ENCODE peak calls at places on chromosome 16, in seven cellular contexts. H is Panc1; Z is stomach; W is CD4-positive, CD25-positive, alpha-beta regulatory T cell; O is activated naive CD4-positive, alpha-beta T cell treated with Interleukin-2 at 50 U/mL for 16 hours; A is hepatocyte; I is stimulated activated CD4-positive, alpha-beta T cell treated with anti-CD3 and anti-CD28 coated beads, Interleukin-1b, Interleukin-23, amount 100 ng/mL, for 24 hours. M is an unnamed sample.

GRCh38 chr16:67537270-67537635 is 8.6 kb downstream of the RIPOR1 start:
- DNase-seq in H (no peak), Z (peak), W (no peak), O (peak), A (peak), I (no peak), M (no peak)

GRCh38 chr16:30142672-30143346 is 19.8 kb upstream of the MAPK3 start:
- DNase-seq in H (peak), Z (no peak), W (peak), O (no peak), A (peak), I (no peak), M (peak)

GRCh38 chr16:9647981-9648701 is 534.1 kb downstream of the GRIN2A start:
- DNase-seq in H (peak), Z (no peak), W (no peak), O (no peak), A (peak), I (no peak), M (peak)

GRCh38 chr16:53515259-53515658 is 12.2 kb upstream of the AKTIP start:
- DNase-seq in H (no peak), Z (no peak), W (no peak), O (no peak), A (no peak), I (no peak), M (no peak)

GRCh38 chr16:74713876-74714275 is 13.2 kb upstream of the MLKL start:
- DNase-seq in H (no peak), Z (no peak), W (no peak), O (no peak), A (no peak), I (no peak), M (no peak)

GRCh38 chr16:84357191-84357651 is 11.1 kb upstream of the ATP2C2 start:
- DNase-seq in H (no peak), Z (no peak), W (no peak), O (no peak), A (no peak), I (no peak), M (no peak)

GRCh38 chr16:69881141-69881540 is 70.0 kb upstream of the CLEC18A start:
- DNase-seq in H (no peak), Z (no peak), W (no peak), O (no peak), A (no peak), I (no peak), M (no peak)

GRCh38 chr16:87094246-87094865 is 222.8 kb downstream of the C16orf95 start:
- DNase-seq in H (no peak), Z (no peak), W (no peak), O (no peak), A (no peak), I (no peak), M (no peak)

GRCh38 chr16:85595812-85596495 is 17.2 kb upstream of the GSE1 start:
- DNase-seq in H (no peak), Z (no peak), W (no peak), O (no peak), A (no peak), I (no peak), M (no peak)

GRCh38 chr16:6122401-6122800 is 1024.8 kb upstream of the EEF2KMT start:
- DNase-seq in H (no peak), Z (no peak), W (no peak), O (no peak), A (peak), I (no peak), M (peak)